ENCODE peak calls at places on chromosomes 1 and 21, in nine cellular contexts. L, Y, A, T, K, J, P, W and H are unnamed samples. For H3K27me3 and H3K4me1, the result is how much of the 10 kb centered on the place peaks cover.

GRCh38 chr1:26771643-26772321 is 16.0 kb upstream of the PIGV start:
- DNase-seq in P (no peak), W (peak), J (no peak), T (no peak), K (peak), L (no peak), Y (peak), A (peak), H (no peak)

GRCh38 chr1:170494369-170494768 is 37.6 kb upstream of the GORAB start:
- DNase-seq in K (no peak), W (no peak), T (no peak), J (no peak), A (peak), P (no peak), L (peak), Y (no peak), H (peak)

GRCh38 chr1:53739109-53739681 is at the start of gene GLIS1:
- DNase-seq in P (peak), J (peak), W (peak), K (peak), A (peak), L (peak), T (peak), Y (peak), H (peak)

GRCh38 chr1:84319662-84320061 is 18.2 kb downstream of the SAMD13 start:
- DNase-seq in W (no peak), K (no peak), J (no peak), A (no peak), P (no peak), L (no peak), Y (no peak), T (no peak), H (no peak)

GRCh38 chr1:51622455-51622913 is 5.6 kb downstream of the OSBPL9 start:
- DNase-seq in L (no peak), K (peak), T (no peak), J (peak), P (no peak), Y (peak), A (peak), W (peak), H (peak)

GRCh38 chr1:1044455-1044854 is 24.5 kb downstream of the AGRN start:
- DNase-seq in J (no peak), L (no peak), W (no peak), Y (no peak), A (no peak), T (no peak), P (no peak), K (no peak), H (no peak)

GRCh38 chr21:39022901-39023693 is 160.2 kb downstream of the PSMG1 start:
- DNase-seq in J (no peak), K (peak), P (peak), W (peak), A (peak), Y (peak), T (peak), L (peak), H (no peak)

GRCh38 chr1:226029093-226029496 is 30.0 kb upstream of the SDE2 start:
- DNase-seq in A (no peak), L (peak), T (peak), P (no peak), K (no peak), J (no peak), Y (no peak), W (no peak), H (peak)

GRCh38 chr1:82161651-82162238 is 361.0 kb downstream of the ADGRL2 start:
- DNase-seq in J (no peak), P (no peak), L (no peak), Y (no peak), A (peak), T (no peak), K (no peak), W (no peak), H (peak)

GRCh38 chr1:235984041-235984820 is 80.7 kb downstream of the NID1 start:
- DNase-seq in L (no peak), Y (no peak), A (peak), T (no peak), J (no peak), W (no peak), K (peak), P (no peak), H (no peak)

GRCh38 chr1:209755926-209756607 is at the start of gene TRAF3IP3:
- DNase-seq in P (peak), K (no peak), J (no peak), T (peak), L (no peak), A (no peak), W (no peak), Y (peak), H (peak)

GRCh38 chr1:173048629-173049326 is 2.0 kb downstream of the TNFSF18 start:
- DNase-seq in L (no peak), A (peak), K (peak), P (no peak), J (no peak), W (no peak), T (no peak), Y (no peak), H (no peak)

GRCh38 chr1:25560788-25561187 is 17.4 kb downstream of the LDLRAP1 start:
- DNase-seq in Y (no peak), W (peak), J (no peak), K (no peak), P (no peak), A (no peak), L (no peak), T (no peak), H (no peak)

GRCh38 chr1:950268-950667 is 8.8 kb downstream of the NOC2L start:
- DNase-seq in W (no peak), T (no peak), J (no peak), K (no peak), P (no peak), A (no peak), Y (no peak), L (no peak), H (no peak)

GRCh38 chr1:90823686-90824085 is 106.6 kb upstream of the BARHL2 start:
- DNase-seq in Y (no peak), J (no peak), P (no peak), L (no peak), W (no peak), A (no peak), K (no peak), T (no peak), H (no peak)

GRCh38 chr1:32276328-32276727 is 15.6 kb upstream of the HDAC1 start:
- DNase-seq in A (no peak), P (no peak), W (no peak), J (peak), L (no peak), K (no peak), T (no peak), Y (no peak), H (no peak)

GRCh38 chr1:10651793-10652192 is 144.7 kb downstream of the CASZ1 start:
- DNase-seq in W (no peak), J (no peak), K (no peak), T (peak), P (no peak), A (no peak), Y (peak), L (no peak), H (no peak)

GRCh38 chr1:85816606-85817005 is 108.4 kb upstream of the ZNHIT6 start:
- DNase-seq in T (no peak), K (no peak), Y (no peak), W (no peak), L (no peak), A (no peak), P (no peak), J (no peak), H (no peak)

GRCh38 chr1:30283199-30283962 is 440.0 kb downstream of the MATN1 start:
- DNase-seq in L (no peak), Y (no peak), W (no peak), J (no peak), K (no peak), A (no peak), T (no peak), P (no peak), H (no peak)

GRCh38 chr1:114627107-114627506 is 42.7 kb downstream of the DENND2C start:
- DNase-seq in L (no peak), W (no peak), J (no peak), K (no peak), T (no peak), P (no peak), Y (no peak), A (no peak), H (no peak)

GRCh38 chr1:106721779-106722178 is 334.7 kb upstream of the PRMT6 start:
- DNase-seq in T (no peak), A (no peak), L (no peak), K (peak), W (no peak), J (no peak), P (no peak), Y (no peak), H (no peak)

GRCh38 chr21:32770514-32771133 is 931 bp downstream of the PAXBP1 start:
- DNase-seq in Y (peak), J (no peak), W (no peak), K (peak), L (peak), T (no peak), P (no peak), A (peak), H (no peak)

GRCh38 chr1:50189369-50189768 is 80.6 kb downstream of the ELAVL4 start:
- DNase-seq in Y (no peak), T (no peak), P (no peak), L (no peak), W (no peak), A (no peak), J (no peak), K (no peak), H (no peak)

GRCh38 chr21:31308584-31308983 is 35.5 kb downstream of the TIAM1 start:
- DNase-seq in K (no peak), L (no peak), J (no peak), Y (no peak), A (no peak), T (no peak), P (no peak), W (no peak), H (no peak)

GRCh38 chr1:84078108-84078823 is 65.8 kb upstream of the PRKACB start:
- DNase-seq in K (peak), L (no peak), J (peak), A (peak), W (peak), P (peak), Y (no peak), T (no peak), H (no peak)

GRCh38 chr21:46084709-46085108 is 13.2 kb upstream of the COL6A2 start:
- DNase-seq in L (no peak), Y (peak), W (peak), K (no peak), J (peak), A (no peak), P (peak), T (no peak), H (no peak)

GRCh38 chr1:45043094-45043493 is 31.0 kb downstream of the UROD start:
- DNase-seq in P (no peak), L (no peak), Y (no peak), J (no peak), W (no peak), K (no peak), A (no peak), T (no peak), H (no peak)

GRCh38 chr1:205668951-205669340 is 11.4 kb downstream of the SLC45A3 start:
- DNase-seq in J (no peak), L (no peak), P (no peak), K (no peak), A (no peak), Y (no peak), W (no peak), T (no peak), H (no peak)

GRCh38 chr1:220409751-220410370 is 118.1 kb upstream of the MARK1 start:
- DNase-seq in Y (no peak), W (no peak), A (no peak), J (no peak), T (no peak), L (no peak), K (no peak), P (no peak), H (no peak)

GRCh38 chr1:150389650-150390049 is 25.7 kb downstream of the RPRD2 start:
- DNase-seq in J (no peak), L (no peak), T (no peak), W (no peak), Y (no peak), A (no peak), P (no peak), K (peak), H (no peak)

GRCh38 chr1:244778356-244778755 is 57.1 kb upstream of the COX20 start:
- DNase-seq in T (no peak), P (no peak), L (no peak), W (no peak), J (no peak), K (peak), A (peak), Y (no peak), H (no peak)

GRCh38 chr1:20634065-20634593 is 871 bp downstream of the PINK1 start:
- DNase-seq in W (no peak), A (no peak), K (peak), J (no peak), Y (no peak), P (no peak), L (no peak), T (no peak), H (no peak)

GRCh38 chr1:13543927-13544556 is 30.2 kb upstream of the LRRC38 start:
- DNase-seq in J (peak), A (peak), W (peak), K (peak), L (peak), Y (peak), P (no peak), T (peak), H (peak)

GRCh38 chr1:204841798-204842197 is 28.9 kb upstream of the NFASC start:
- DNase-seq in K (no peak), P (no peak), T (no peak), J (no peak), A (no peak), W (no peak), L (no peak), Y (no peak), H (no peak)

GRCh38 chr1:10646347-10646861 is 150.0 kb downstream of the CASZ1 start:
- DNase-seq in Y (no peak), T (no peak), A (peak), W (no peak), K (peak), J (no peak), P (no peak), L (no peak), H (no peak)

GRCh38 chr1:86396503-86396900 is 379 bp upstream of the ODF2L start:
- DNase-seq in K (no peak), J (no peak), P (no peak), T (no peak), Y (no peak), L (no peak), A (no peak), W (no peak), H (no peak)

GRCh38 chr1:155013632-155014031 is 11.0 kb downstream of the ZBTB7B start:
- DNase-seq in J (no peak), A (no peak), L (no peak), P (no peak), T (no peak), K (no peak), Y (no peak), W (no peak), H (peak)

GRCh38 chr1:150560011-150560438 is 10.8 kb downstream of the ADAMTSL4 start:
- DNase-seq in J (peak), L (peak), T (peak), K (peak), W (peak), P (peak), A (no peak), Y (peak), H (peak)

GRCh38 chr1:5010236-5010635 is 355.8 kb downstream of the AJAP1 start:
- DNase-seq in K (no peak), Y (no peak), L (no peak), T (no peak), J (no peak), P (no peak), W (no peak), A (no peak), H (no peak)

GRCh38 chr1:109889094-109889493 is 21.6 kb upstream of the CSF1 start:
- DNase-seq in W (no peak), T (no peak), Y (no peak), L (no peak), A (no peak), K (no peak), P (no peak), J (no peak), H (no peak)

GRCh38 chr1:109887890-109888289 is 22.8 kb upstream of the CSF1 start:
- DNase-seq in L (no peak), W (no peak), K (no peak), Y (no peak), J (no peak), T (no peak), P (no peak), A (no peak), H (no peak)

GRCh38 chr1:109885589-109885988 is 25.1 kb upstream of the CSF1 start:
- DNase-seq in W (no peak), L (no peak), P (no peak), K (no peak), J (no peak), T (no peak), Y (no peak), A (no peak), H (no peak)

GRCh38 chr1:109886827-109887226 is 23.8 kb upstream of the CSF1 start:
- DNase-seq in P (no peak), K (no peak), L (no peak), W (no peak), T (peak), Y (no peak), A (no peak), J (no peak), H (no peak)

GRCh38 chr1:109887271-109887670 is 23.4 kb upstream of the CSF1 start:
- DNase-seq in P (no peak), L (no peak), Y (no peak), W (no peak), J (peak), T (no peak), K (no peak), A (no peak), H (no peak)
- H3K27ac ChIP-seq in P (no peak), L (no peak), Y (no peak), W (no peak), J (no peak), T (no peak), K (no peak), A (no peak), H (no peak)

GRCh38 chr1:36400514-36400824 is 2.8 kb upstream of the LSM10 start:
- DNase-seq in L (no peak), P (peak), J (no peak), T (no peak), W (no peak), K (no peak), Y (no peak), A (no peak), H (no peak)
- H3K27me3 ChIP-seq in L (under half), P (under half), J (under half), T (under half), W (under half), K (under half), Y (under half), A (under half), H (under half)

GRCh38 chr1:42013881-42014470 is 95.3 kb upstream of the HIVEP3 start:
- DNase-seq in P (no peak), W (no peak), A (no peak), J (no peak), Y (no peak), T (no peak), K (peak), L (no peak), H (no peak)
- H3K4me1 ChIP-seq in P (under half), W (under half), A (under half), J (under half), Y (under half), T (under half), K (under half), L (under half), H (under half)

GRCh38 chr1:216599851-216600250 is 123.4 kb downstream of the ESRRG start:
- DNase-seq in K (no peak), W (no peak), J (no peak), Y (no peak), P (no peak), A (no peak), L (no peak), T (no peak), H (no peak)
- H3K27ac ChIP-seq in K (no peak), W (peak), J (no peak), Y (peak), P (no peak), A (no peak), L (peak), T (peak), H (no peak)